ENCODE peak calls at places on chromosomes 5 and 9, in ten cellular contexts. One of them, this sample, is unnamed.
A peak's percentile ranks its signal among the peaks of the same experiment; 100 is the strongest.

GRCh38 chr5:95410269-95410668 is 19.1 kb downstream of the FAM81B start:
- DNase-seq in astrocyte of the cerebellum: no peak
- DNase-seq in right lobe of liver: no peak
- DNase-seq in BE2C: no peak
- DNase-seq in activated B cell treated with CpG ODN at 0.5 μM for 24 hours: no peak
- DNase-seq in breast epithelium: no peak
- DNase-seq in progenitor cell of endocrine pancreas: no peak
- DNase-seq in IMR-90: no peak
- DNase-seq in dorsolateral prefrontal cortex: no peak
- DNase-seq in Peyer's patch: no peak
- DNase-seq in this sample: no peak

GRCh38 chr5:72126796-72127195 is 19.5 kb downstream of the MAP1B start:
- DNase-seq in astrocyte of the cerebellum: no peak
- DNase-seq in right lobe of liver: no peak
- DNase-seq in BE2C: no peak
- DNase-seq in activated B cell treated with CpG ODN at 0.5 μM for 24 hours: no peak
- DNase-seq in breast epithelium: no peak
- DNase-seq in progenitor cell of endocrine pancreas: no peak
- DNase-seq in IMR-90: no peak
- DNase-seq in dorsolateral prefrontal cortex: no peak
- DNase-seq in Peyer's patch: no peak
- DNase-seq in this sample: no peak

GRCh38 chr9:74333633-74334032 is 163.5 kb upstream of the RORB start:
- DNase-seq in astrocyte of the cerebellum: no peak
- DNase-seq in right lobe of liver: no peak
- DNase-seq in BE2C: no peak
- DNase-seq in activated B cell treated with CpG ODN at 0.5 μM for 24 hours: no peak
- DNase-seq in breast epithelium: no peak
- DNase-seq in progenitor cell of endocrine pancreas: no peak
- DNase-seq in IMR-90: no peak
- DNase-seq in dorsolateral prefrontal cortex: no peak
- DNase-seq in Peyer's patch: no peak
- DNase-seq in this sample: no peak

GRCh38 chr5:120684213-120684612 is 220.1 kb downstream of the PRR16 start:
- DNase-seq in astrocyte of the cerebellum: no peak
- DNase-seq in right lobe of liver: no peak
- DNase-seq in BE2C: no peak
- DNase-seq in activated B cell treated with CpG ODN at 0.5 μM for 24 hours: no peak
- DNase-seq in breast epithelium: no peak
- DNase-seq in progenitor cell of endocrine pancreas: no peak
- DNase-seq in IMR-90: peak; percentile 33
- DNase-seq in dorsolateral prefrontal cortex: no peak
- DNase-seq in Peyer's patch: no peak
- DNase-seq in this sample: no peak

GRCh38 chr5:136062563-136063274 is 33.9 kb downstream of the TGFBI start:
- DNase-seq in astrocyte of the cerebellum: no peak
- DNase-seq in right lobe of liver: no peak
- DNase-seq in BE2C: peak; percentile 40
- DNase-seq in activated B cell treated with CpG ODN at 0.5 μM for 24 hours: no peak
- DNase-seq in breast epithelium: no peak
- DNase-seq in progenitor cell of endocrine pancreas: no peak
- DNase-seq in IMR-90: peak; percentile 45
- DNase-seq in dorsolateral prefrontal cortex: no peak
- DNase-seq in Peyer's patch: no peak
- DNase-seq in this sample: no peak

GRCh38 chr9:31868830-31869229 is 515.6 kb upstream of the ACO1 start:
- DNase-seq in astrocyte of the cerebellum: no peak
- DNase-seq in right lobe of liver: no peak
- DNase-seq in BE2C: no peak
- DNase-seq in activated B cell treated with CpG ODN at 0.5 μM for 24 hours: no peak
- DNase-seq in breast epithelium: no peak
- DNase-seq in progenitor cell of endocrine pancreas: no peak
- DNase-seq in IMR-90: no peak
- DNase-seq in dorsolateral prefrontal cortex: no peak
- DNase-seq in Peyer's patch: no peak
- DNase-seq in this sample: no peak

GRCh38 chr5:81006955-81007636 is 46.9 kb downstream of the RASGRF2 start:
- DNase-seq in astrocyte of the cerebellum: no peak
- DNase-seq in right lobe of liver: no peak
- DNase-seq in BE2C: no peak
- DNase-seq in activated B cell treated with CpG ODN at 0.5 μM for 24 hours: no peak
- DNase-seq in breast epithelium: no peak
- DNase-seq in progenitor cell of endocrine pancreas: no peak
- DNase-seq in IMR-90: no peak
- DNase-seq in dorsolateral prefrontal cortex: no peak
- DNase-seq in Peyer's patch: no peak
- DNase-seq in this sample: no peak

GRCh38 chr9:83981126-83981871 is 694 bp downstream of the RMI1 start:
- DNase-seq in astrocyte of the cerebellum: no peak
- DNase-seq in right lobe of liver: no peak
- DNase-seq in BE2C: peak; percentile 52
- DNase-seq in activated B cell treated with CpG ODN at 0.5 μM for 24 hours: no peak
- DNase-seq in breast epithelium: no peak
- DNase-seq in progenitor cell of endocrine pancreas: no peak
- DNase-seq in IMR-90: peak; percentile 35
- DNase-seq in dorsolateral prefrontal cortex: no peak
- DNase-seq in Peyer's patch: no peak
- DNase-seq in this sample: no peak

DNA sequence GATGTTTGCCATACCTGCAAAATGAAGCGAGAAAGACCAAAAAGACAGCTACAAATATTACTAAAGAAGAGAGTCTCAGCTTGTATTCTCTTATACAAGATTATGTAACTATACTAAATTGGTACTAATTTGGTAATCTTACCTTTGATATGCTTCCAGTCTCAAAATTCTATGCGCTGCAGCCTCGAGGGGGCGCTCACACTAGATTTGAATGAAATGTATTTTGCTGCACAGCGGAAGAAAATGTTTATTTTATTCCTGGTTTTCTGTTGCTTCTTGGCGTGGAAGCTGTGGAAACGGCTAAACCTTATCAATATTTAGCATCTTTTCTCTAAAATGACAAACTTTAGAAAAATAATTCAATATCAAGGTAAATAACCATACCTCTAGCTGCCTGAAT is 267.0 kb upstream of the NUDT12 start:
- DNase-seq in astrocyte of the cerebellum: no peak
- DNase-seq in right lobe of liver: no peak
- DNase-seq in BE2C: no peak
- DNase-seq in activated B cell treated with CpG ODN at 0.5 μM for 24 hours: no peak
- DNase-seq in breast epithelium: no peak
- DNase-seq in progenitor cell of endocrine pancreas: no peak
- DNase-seq in IMR-90: no peak
- DNase-seq in dorsolateral prefrontal cortex: no peak
- DNase-seq in Peyer's patch: no peak
- DNase-seq in this sample: no peak
- TF ChIP-seq CTCF in astrocyte of the cerebellum: peak; percentile 23
- TF ChIP-seq CTCF in right lobe of liver: no peak
- TF ChIP-seq CTCF in BE2C: peak; percentile 32
- TF ChIP-seq CTCF in activated B cell treated with CpG ODN at 0.5 μM for 24 hours: no peak
- TF ChIP-seq CTCF in breast epithelium: no peak
- TF ChIP-seq CTCF in progenitor cell of endocrine pancreas: peak; percentile 51
- TF ChIP-seq CTCF in IMR-90: peak; percentile 35
- TF ChIP-seq CTCF in dorsolateral prefrontal cortex: no peak
- TF ChIP-seq CTCF in Peyer's patch: no peak
- TF ChIP-seq CTCF in this sample: no peak

DNA sequence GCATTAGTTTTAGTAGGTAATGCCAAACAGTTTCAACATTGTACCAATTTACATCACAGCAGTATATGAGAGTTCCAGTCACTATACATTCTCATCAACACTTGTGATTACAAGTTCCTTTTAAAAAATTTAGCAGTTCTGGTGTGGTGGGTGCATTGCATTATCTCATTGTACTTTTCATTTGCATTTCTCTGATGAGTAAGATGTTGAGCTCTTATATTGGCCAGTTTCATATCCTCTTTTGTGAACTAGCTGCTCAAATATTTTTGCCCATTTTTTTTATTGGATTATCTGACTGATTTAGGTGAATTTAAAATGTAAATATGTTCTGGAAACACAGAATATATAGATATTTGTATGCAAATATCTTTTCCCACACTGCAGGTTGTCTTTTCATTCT is 160.9 kb upstream of the NR3C1 start:
- DNase-seq in astrocyte of the cerebellum: no peak
- DNase-seq in right lobe of liver: no peak
- DNase-seq in BE2C: no peak
- DNase-seq in activated B cell treated with CpG ODN at 0.5 μM for 24 hours: no peak
- DNase-seq in breast epithelium: no peak
- DNase-seq in progenitor cell of endocrine pancreas: no peak
- DNase-seq in IMR-90: no peak
- DNase-seq in dorsolateral prefrontal cortex: no peak
- DNase-seq in Peyer's patch: no peak
- DNase-seq in this sample: no peak
- TF ChIP-seq CTCF in astrocyte of the cerebellum: no peak
- TF ChIP-seq CTCF in right lobe of liver: no peak
- TF ChIP-seq CTCF in BE2C: no peak
- TF ChIP-seq CTCF in activated B cell treated with CpG ODN at 0.5 μM for 24 hours: no peak
- TF ChIP-seq CTCF in breast epithelium: no peak
- TF ChIP-seq CTCF in progenitor cell of endocrine pancreas: no peak
- TF ChIP-seq CTCF in IMR-90: no peak
- TF ChIP-seq CTCF in dorsolateral prefrontal cortex: no peak
- TF ChIP-seq CTCF in Peyer's patch: no peak
- TF ChIP-seq CTCF in this sample: no peak

GRCh38 chr9:122191519-122191918 is 31.8 kb downstream of the MORN5 start:
- DNase-seq in astrocyte of the cerebellum: no peak
- DNase-seq in right lobe of liver: no peak
- DNase-seq in BE2C: no peak
- DNase-seq in activated B cell treated with CpG ODN at 0.5 μM for 24 hours: no peak
- DNase-seq in breast epithelium: no peak
- DNase-seq in progenitor cell of endocrine pancreas: no peak
- DNase-seq in IMR-90: no peak
- DNase-seq in dorsolateral prefrontal cortex: no peak
- DNase-seq in Peyer's patch: no peak
- DNase-seq in this sample: no peak

GRCh38 chr9:122193651-122194050 is 33.9 kb downstream of the MORN5 start:
- DNase-seq in astrocyte of the cerebellum: no peak
- DNase-seq in right lobe of liver: no peak
- DNase-seq in BE2C: no peak
- DNase-seq in activated B cell treated with CpG ODN at 0.5 μM for 24 hours: no peak
- DNase-seq in breast epithelium: no peak
- DNase-seq in progenitor cell of endocrine pancreas: no peak
- DNase-seq in IMR-90: no peak
- DNase-seq in dorsolateral prefrontal cortex: no peak
- DNase-seq in Peyer's patch: no peak
- DNase-seq in this sample: no peak

GRCh38 chr9:122192914-122193525 is 33.3 kb downstream of the MORN5 start:
- DNase-seq in astrocyte of the cerebellum: no peak
- DNase-seq in right lobe of liver: no peak
- DNase-seq in BE2C: no peak
- DNase-seq in activated B cell treated with CpG ODN at 0.5 μM for 24 hours: no peak
- DNase-seq in breast epithelium: no peak
- DNase-seq in progenitor cell of endocrine pancreas: no peak
- DNase-seq in IMR-90: no peak
- DNase-seq in dorsolateral prefrontal cortex: no peak
- DNase-seq in Peyer's patch: no peak
- DNase-seq in this sample: no peak

GRCh38 chr9:122190597-122191381 is 31.1 kb downstream of the MORN5 start:
- DNase-seq in astrocyte of the cerebellum: no peak
- DNase-seq in right lobe of liver: peak; percentile 47
- DNase-seq in BE2C: no peak
- DNase-seq in activated B cell treated with CpG ODN at 0.5 μM for 24 hours: no peak
- DNase-seq in breast epithelium: peak; percentile 69
- DNase-seq in progenitor cell of endocrine pancreas: no peak
- DNase-seq in IMR-90: peak; percentile 40
- DNase-seq in dorsolateral prefrontal cortex: no peak
- DNase-seq in Peyer's patch: no peak
- DNase-seq in this sample: no peak

DNA sequence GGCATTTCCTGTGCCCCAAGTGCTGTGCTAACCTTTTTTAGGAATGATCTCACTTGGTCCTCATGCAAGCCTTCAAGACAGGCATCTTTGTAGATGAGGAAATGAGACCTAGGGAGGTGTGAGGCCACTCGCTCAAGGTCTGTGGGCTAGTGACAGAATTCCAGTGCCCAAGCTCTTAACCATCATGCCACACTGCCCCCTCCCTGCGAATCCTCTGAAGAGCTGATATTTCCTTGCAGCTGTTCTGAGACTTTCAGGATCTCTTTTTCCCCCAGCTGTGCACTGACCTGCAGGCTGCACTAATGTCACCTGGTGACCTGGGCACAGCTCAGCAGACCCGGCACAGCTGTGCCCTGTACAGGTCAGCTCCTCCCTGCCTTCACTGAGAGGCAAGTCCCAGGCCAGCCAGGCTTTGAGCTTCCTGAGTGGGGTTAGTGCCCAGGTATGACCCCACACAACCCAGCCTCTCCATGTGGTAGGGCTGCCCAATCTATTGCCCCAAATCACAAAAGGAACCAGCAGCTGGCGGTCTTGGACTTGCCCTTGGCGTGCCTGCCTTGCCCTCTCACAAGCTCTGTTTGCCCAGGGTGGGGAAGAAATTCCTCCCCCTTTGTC is 32.7 kb downstream of the MORN5 start:
- DNase-seq in astrocyte of the cerebellum: no peak
- DNase-seq in right lobe of liver: no peak
- DNase-seq in BE2C: no peak
- DNase-seq in activated B cell treated with CpG ODN at 0.5 μM for 24 hours: no peak
- DNase-seq in breast epithelium: no peak
- DNase-seq in progenitor cell of endocrine pancreas: no peak
- DNase-seq in IMR-90: no peak
- DNase-seq in dorsolateral prefrontal cortex: no peak
- DNase-seq in Peyer's patch: no peak
- DNase-seq in this sample: no peak
- TF ChIP-seq CTCF in astrocyte of the cerebellum: no peak
- TF ChIP-seq CTCF in right lobe of liver: no peak
- TF ChIP-seq CTCF in BE2C: no peak
- TF ChIP-seq CTCF in activated B cell treated with CpG ODN at 0.5 μM for 24 hours: no peak
- TF ChIP-seq CTCF in breast epithelium: no peak
- TF ChIP-seq CTCF in progenitor cell of endocrine pancreas: no peak
- TF ChIP-seq CTCF in IMR-90: peak; percentile 4
- TF ChIP-seq CTCF in dorsolateral prefrontal cortex: no peak
- TF ChIP-seq CTCF in Peyer's patch: no peak
- TF ChIP-seq CTCF in this sample: no peak

GRCh38 chr5:169091396-169091980 is 209.5 kb downstream of the SLIT3 start:
- DNase-seq in astrocyte of the cerebellum: no peak
- DNase-seq in right lobe of liver: no peak
- DNase-seq in BE2C: no peak
- DNase-seq in activated B cell treated with CpG ODN at 0.5 μM for 24 hours: no peak
- DNase-seq in breast epithelium: no peak
- DNase-seq in progenitor cell of endocrine pancreas: no peak
- DNase-seq in IMR-90: no peak
- DNase-seq in dorsolateral prefrontal cortex: no peak
- DNase-seq in Peyer's patch: no peak
- DNase-seq in this sample: no peak

GRCh38 chr5:169084775-169085566 is 216.0 kb downstream of the SLIT3 start:
- DNase-seq in astrocyte of the cerebellum: no peak
- DNase-seq in right lobe of liver: no peak
- DNase-seq in BE2C: no peak
- DNase-seq in activated B cell treated with CpG ODN at 0.5 μM for 24 hours: no peak
- DNase-seq in breast epithelium: no peak
- DNase-seq in progenitor cell of endocrine pancreas: no peak
- DNase-seq in IMR-90: no peak
- DNase-seq in dorsolateral prefrontal cortex: no peak
- DNase-seq in Peyer's patch: no peak
- DNase-seq in this sample: no peak

GRCh38 chr5:169088032-169088726 is 212.8 kb downstream of the SLIT3 start:
- DNase-seq in astrocyte of the cerebellum: no peak
- DNase-seq in right lobe of liver: no peak
- DNase-seq in BE2C: no peak
- DNase-seq in activated B cell treated with CpG ODN at 0.5 μM for 24 hours: no peak
- DNase-seq in breast epithelium: no peak
- DNase-seq in progenitor cell of endocrine pancreas: no peak
- DNase-seq in IMR-90: no peak
- DNase-seq in dorsolateral prefrontal cortex: no peak
- DNase-seq in Peyer's patch: no peak
- DNase-seq in this sample: no peak

GRCh38 chr5:169085656-169086055 is 215.3 kb downstream of the SLIT3 start:
- DNase-seq in astrocyte of the cerebellum: no peak
- DNase-seq in right lobe of liver: no peak
- DNase-seq in BE2C: no peak
- DNase-seq in activated B cell treated with CpG ODN at 0.5 μM for 24 hours: no peak
- DNase-seq in breast epithelium: no peak
- DNase-seq in progenitor cell of endocrine pancreas: no peak
- DNase-seq in IMR-90: no peak
- DNase-seq in dorsolateral prefrontal cortex: no peak
- DNase-seq in Peyer's patch: no peak
- DNase-seq in this sample: no peak

DNA sequence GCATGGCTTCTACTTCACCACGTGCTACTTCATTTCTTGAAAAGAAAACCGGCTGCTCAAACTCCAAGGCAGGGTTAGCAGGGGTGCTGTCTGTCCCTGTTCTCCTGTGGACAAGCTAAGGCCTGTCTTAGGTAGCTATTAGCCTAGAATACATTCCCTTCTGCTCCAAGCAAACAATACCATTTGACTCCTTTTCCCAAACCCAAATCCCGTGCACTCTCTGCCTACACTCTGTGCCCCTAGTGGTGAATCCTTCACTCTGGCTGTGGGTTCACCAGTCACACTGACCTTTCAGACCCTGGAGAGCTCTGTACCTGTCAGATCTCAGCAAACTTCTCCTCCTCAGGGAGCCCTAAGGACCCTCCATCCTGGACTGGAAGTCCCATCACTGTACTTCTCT is 211.6 kb downstream of the SLIT3 start:
- DNase-seq in astrocyte of the cerebellum: no peak
- DNase-seq in right lobe of liver: no peak
- DNase-seq in BE2C: no peak
- DNase-seq in activated B cell treated with CpG ODN at 0.5 μM for 24 hours: no peak
- DNase-seq in breast epithelium: no peak
- DNase-seq in progenitor cell of endocrine pancreas: no peak
- DNase-seq in IMR-90: no peak
- DNase-seq in dorsolateral prefrontal cortex: no peak
- DNase-seq in Peyer's patch: no peak
- DNase-seq in this sample: no peak
- TF ChIP-seq CTCF in astrocyte of the cerebellum: no peak
- TF ChIP-seq CTCF in right lobe of liver: no peak
- TF ChIP-seq CTCF in BE2C: peak; percentile 31
- TF ChIP-seq CTCF in activated B cell treated with CpG ODN at 0.5 μM for 24 hours: no peak
- TF ChIP-seq CTCF in breast epithelium: no peak
- TF ChIP-seq CTCF in progenitor cell of endocrine pancreas: peak; percentile 13
- TF ChIP-seq CTCF in IMR-90: no peak
- TF ChIP-seq CTCF in dorsolateral prefrontal cortex: no peak
- TF ChIP-seq CTCF in Peyer's patch: no peak
- TF ChIP-seq CTCF in this sample: no peak